ENCODE peak calls at places on chromosomes 16 and 17, in eight cellular contexts. S is body of pancreas, M is lower lobe of right lung, T is fibroblast of lung, N is tibial artery, G is heart left ventricle, F is psoas muscle, E is left lung. R is an unnamed sample.
A peak's percentile ranks its signal among the peaks of the same experiment; 100 is the strongest.

GRCh38 chr17:64081802-64082799 is 47.8 kb downstream of the ERN1 start:
- DNase-seq in G (no peak), T (peak; percentile 59), M (no peak), F (no peak), N (no peak), S (peak; percentile 33), E (no peak), R (no peak)

GRCh38 chr17:76237859-76238313 is 2.4 kb downstream of the RNF157 start:
- DNase-seq in N (no peak), M (no peak), E (no peak), F (no peak), T (no peak), G (no peak), S (no peak), R (no peak)

GRCh38 chr16:18800674-18801196 is 614 bp downstream of the ARL6IP1 start:
- DNase-seq in F (no peak), M (no peak), E (no peak), G (no peak), S (no peak), T (peak; percentile 32), N (no peak), R (no peak)

GRCh38 chr17:80771612-80772005 is 220.0 kb upstream of the CHMP6 start:
- DNase-seq in T (no peak), G (no peak), S (no peak), M (no peak), E (peak; percentile 13), N (no peak), F (no peak), R (no peak)

GRCh38 chr17:6753006-6753445 is 2.8 kb upstream of the XAF1 start:
- DNase-seq in E (peak; percentile 63), F (peak; percentile 59), M (peak; percentile 56), T (peak; percentile 94), G (peak; percentile 81), N (peak; percentile 77), S (peak; percentile 24), R (peak; percentile 33)

GRCh38 chr17:15076991-15077663 is 188.0 kb downstream of the PMP22 start:
- DNase-seq in S (no peak), T (no peak), E (no peak), N (no peak), F (no peak), G (no peak), M (no peak), R (no peak)

GRCh38 chr17:75922173-75922961 is 17.7 kb upstream of the MRPL38 start:
- DNase-seq in M (peak; percentile 35), T (no peak), S (no peak), F (no peak), E (no peak), N (no peak), G (no peak), R (no peak)

GRCh38 chr17:78781339-78782304 is at the start of gene CYTH1:
- DNase-seq in E (peak; percentile 64), F (peak; percentile 60), S (peak; percentile 64), G (peak; percentile 54), T (no peak), M (peak; percentile 74), N (peak; percentile 79), R (no peak)

GRCh38 chr17:10447035-10447931 is 22.1 kb downstream of the MYH4 start:
- DNase-seq in T (no peak), N (no peak), G (no peak), E (no peak), S (no peak), M (no peak), F (no peak), R (no peak)

GRCh38 chr17:68780561-68780960 is 174.6 kb downstream of the ABCA8 start:
- DNase-seq in G (no peak), M (no peak), S (no peak), F (no peak), T (no peak), E (no peak), N (no peak), R (no peak)

GRCh38 chr17:78450696-78451344 is 72.4 kb downstream of the PGS1 start:
- DNase-seq in N (no peak), E (no peak), M (no peak), S (no peak), G (no peak), F (peak; percentile 56), T (no peak), R (no peak)

GRCh38 chr17:43545383-43545632 is 832 bp downstream of the ETV4 start:
- DNase-seq in T (no peak), F (peak; percentile 33), E (peak; percentile 46), S (peak; percentile 55), M (no peak), N (no peak), G (peak; percentile 36), R (no peak)

DNA sequence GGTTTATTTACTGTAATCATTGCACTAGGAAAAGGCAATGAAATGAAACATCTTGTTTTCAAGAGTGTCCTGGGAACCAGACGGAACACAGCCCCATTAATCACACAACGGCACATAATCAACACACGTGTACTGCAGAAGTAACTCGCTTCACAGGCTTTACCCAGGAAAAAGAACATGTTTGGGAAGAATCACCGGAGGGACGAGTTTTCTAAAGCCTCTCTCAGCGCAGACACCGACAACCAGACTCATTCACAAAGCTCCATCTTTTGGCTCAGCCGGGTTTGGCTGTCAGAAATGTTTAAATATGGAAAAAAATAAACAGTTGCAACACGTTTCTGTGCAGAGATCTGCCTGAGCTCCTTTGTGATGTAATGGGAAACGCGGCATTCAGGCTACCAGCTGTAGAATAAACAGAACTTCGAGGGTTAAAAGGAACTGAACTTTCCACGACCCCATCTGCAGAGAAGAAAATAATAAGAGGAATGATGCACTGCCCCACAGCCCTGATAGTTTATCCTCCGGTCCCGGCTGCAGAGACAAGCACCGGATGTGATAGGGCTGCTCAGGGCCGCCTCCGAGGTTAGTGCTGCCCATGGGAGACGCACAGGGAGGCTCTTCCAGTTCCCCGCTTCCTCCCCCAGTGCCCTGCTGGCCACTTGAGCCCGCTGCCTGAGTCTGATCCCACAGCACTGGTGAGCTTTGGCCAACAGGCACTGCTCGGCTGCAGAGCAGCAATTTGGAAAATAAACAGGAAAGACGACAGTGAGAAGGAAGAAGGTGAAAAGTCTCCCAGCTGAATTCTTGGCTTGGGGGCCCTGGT is 119.8 kb downstream of the HIC1 start:
- DNase-seq in N (peak; percentile 84), F (peak; percentile 61), E (peak; percentile 47), S (peak; percentile 54), G (peak; percentile 69), T (peak; percentile 97), M (peak; percentile 70), R (peak; percentile 37)
- TF ChIP-seq CTCF in N (no peak), F (no peak), E (no peak), S (no peak), G (peak; percentile 13), T (no peak), M (no peak), R (no peak)

DNA sequence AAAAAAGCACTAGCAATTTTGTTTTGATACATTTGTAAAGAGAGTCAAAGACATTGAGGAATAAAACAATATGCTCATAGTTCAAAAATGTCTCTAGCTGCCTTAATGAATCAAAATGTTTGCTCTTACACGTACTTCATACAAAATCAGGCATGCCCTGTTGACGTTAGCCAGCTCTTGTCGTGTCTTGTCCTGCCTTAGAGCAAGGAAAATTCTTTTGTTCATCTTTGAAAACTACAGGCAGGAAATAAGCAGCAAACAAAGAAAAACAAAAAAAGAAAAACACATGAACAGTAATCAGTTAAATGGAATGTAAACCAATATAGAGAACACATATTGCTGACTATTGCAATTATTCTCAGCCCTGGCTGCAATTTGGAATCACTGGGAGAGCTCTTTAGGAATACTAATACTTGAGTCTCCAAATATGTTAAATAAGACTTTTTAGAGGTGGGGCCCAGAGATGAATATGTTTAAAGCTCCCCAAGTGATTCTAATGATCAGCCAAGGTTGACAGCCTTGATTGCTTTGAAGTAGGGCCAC is 1.7 kb downstream of the CAPNS2 start:
- DNase-seq in F (no peak), S (no peak), G (no peak), T (no peak), E (no peak), N (no peak), M (no peak), R (no peak)
- H3K27ac ChIP-seq in F (no peak overlapping the region), S (no peak overlapping the region), G (no peak overlapping the region), T (no peak overlapping the region), E (peak overlapping the region; percentile 42), N (no peak overlapping the region), M (no peak overlapping the region), R (peak overlapping the region; percentile 3)

GRCh38 chr16:79417465-79418093 is 183.0 kb downstream of the MAF start:
- DNase-seq in S (no peak), F (no peak), N (no peak), E (no peak), G (no peak), T (no peak), M (no peak), R (no peak)
- TF ChIP-seq CTCF in S (no peak), F (no peak), N (no peak), E (no peak), G (no peak), T (no peak), M (no peak), R (no peak)

GRCh38 chr17:1533649-1534325 is 17.4 kb upstream of the INPP5K start:
- DNase-seq in F (no peak), M (no peak), S (no peak), G (peak; percentile 23), N (no peak), E (no peak), T (no peak), R (no peak)
- H3K27ac ChIP-seq in F (peak overlapping the region; percentile 65), M (no peak overlapping the region), S (no peak overlapping the region), G (peak overlapping the region; percentile 26), N (no peak overlapping the region), E (no peak overlapping the region), T (no peak overlapping the region), R (no peak overlapping the region)